ENCODE peak calls at places on chromosomes 12 and 14, in six cellular contexts. J is astrocyte, S is fibroblast of mammary gland, P is body of pancreas, H is lung, I is HFF-Myc. Y is an unnamed sample.

GRCh38 chr12:132416121-132416673 is 73.8 kb upstream of the FBRSL1 start:
- DNase-seq in J (no peak), S (no peak), P (no peak), I (no peak), H (no peak), Y (no peak)

GRCh38 chr14:96536807-96537206 is 34.6 kb downstream of the PAPOLA start:
- DNase-seq in I (no peak), J (no peak), S (no peak), P (no peak), H (no peak), Y (no peak)

GRCh38 chr12:124617615-124618014 is 50.2 kb upstream of the NCOR2 start:
- DNase-seq in S (no peak), J (no peak), H (no peak), P (peak), I (no peak), Y (peak)

GRCh38 chr12:89250648-89251047 is 101.7 kb downstream of the DUSP6 start:
- DNase-seq in H (no peak), P (no peak), S (peak), J (no peak), I (no peak), Y (no peak)

GRCh38 chr14:102568115-102568614 is 24.3 kb upstream of the RCOR1 start:
- DNase-seq in S (no peak), P (peak), J (no peak), H (peak), I (no peak), Y (peak)

GRCh38 chr12:80622271-80622670 is 85.2 kb upstream of the MYF6 start:
- DNase-seq in H (no peak), J (no peak), S (peak), P (no peak), I (no peak), Y (no peak)

GRCh38 chr12:31117203-31118011 is 43.7 kb downstream of the DDX11 start:
- DNase-seq in P (peak), I (no peak), S (peak), J (peak), H (no peak), Y (no peak)

GRCh38 chr12:1463073-1463905 is 131.1 kb downstream of the FBXL14 start:
- DNase-seq in P (no peak), J (no peak), H (no peak), I (no peak), S (no peak), Y (no peak)

GRCh38 chr12:129052373-129052772 is 199.1 kb downstream of the GLT1D1 start:
- DNase-seq in P (no peak), H (no peak), S (no peak), J (peak), I (no peak), Y (no peak)

GRCh38 chr12:130186631-130187269 is 24.5 kb downstream of the FZD10 start:
- DNase-seq in S (no peak), I (no peak), J (no peak), H (no peak), P (no peak), Y (no peak)

GRCh38 chr14:93734961-93735360 is 53.3 kb downstream of the PRIMA1 start:
- DNase-seq in H (no peak), I (no peak), J (no peak), S (no peak), P (no peak), Y (no peak)

GRCh38 chr14:23436327-23437141 is 1.1 kb upstream of the MYH7 start:
- DNase-seq in S (no peak), H (no peak), J (no peak), I (no peak), P (peak), Y (no peak)

GRCh38 chr12:47032644-47033043 is 46.8 kb upstream of the PCED1B start:
- DNase-seq in J (peak), I (no peak), H (no peak), S (peak), P (no peak), Y (no peak)

GRCh38 chr14:33737446-33737845 is 213.4 kb downstream of the EGLN3 start:
- DNase-seq in I (peak), P (no peak), H (no peak), S (peak), J (peak), Y (no peak)

GRCh38 chr12:6312529-6313325 is 2.2 kb downstream of the PLEKHG6 start:
- DNase-seq in I (no peak), J (no peak), S (no peak), P (peak), H (peak), Y (peak)

GRCh38 chr12:75816892-75817291 is 214.7 kb downstream of the PHLDA1 start:
- DNase-seq in S (peak), P (no peak), I (peak), H (no peak), J (peak), Y (no peak)

GRCh38 chr12:113863455-113863845 is 102.7 kb downstream of the RBM19 start:
- DNase-seq in S (peak), P (no peak), H (no peak), J (no peak), I (no peak), Y (no peak)

GRCh38 chr12:46904406-46905240 is 78.8 kb upstream of the SLC38A4 start:
- DNase-seq in J (no peak), I (no peak), S (no peak), P (no peak), H (no peak), Y (no peak)

GRCh38 chr12:62834971-62835547 is 99.9 kb downstream of the PPM1H start:
- DNase-seq in S (peak), I (no peak), J (peak), H (no peak), P (no peak), Y (no peak)

GRCh38 chr12:109595321-109595902 is 21.8 kb downstream of the MVK start:
- DNase-seq in I (no peak), S (no peak), P (no peak), H (no peak), J (no peak), Y (no peak)

GRCh38 chr12:34354239-34355200 is 332.2 kb downstream of the ALG10 start:
- DNase-seq in I (no peak), P (no peak), S (no peak), H (no peak), J (no peak), Y (no peak)

GRCh38 chr12:106226884-106227640 is 20.8 kb downstream of the CKAP4 start:
- DNase-seq in S (peak), P (no peak), I (no peak), J (no peak), H (no peak), Y (no peak)

GRCh38 chr12:51865757-51866270 is 17.3 kb upstream of the FIGNL2 start:
- DNase-seq in S (no peak), H (no peak), I (no peak), P (no peak), J (no peak), Y (no peak)

GRCh38 chr12:51865470-51865745 is 16.9 kb upstream of the FIGNL2 start:
- DNase-seq in I (no peak), J (no peak), S (no peak), P (no peak), H (no peak), Y (no peak)

GRCh38 chr12:51863921-51864700 is 15.6 kb upstream of the FIGNL2 start:
- DNase-seq in P (no peak), S (no peak), J (peak), I (no peak), H (no peak), Y (no peak)

GRCh38 chr12:51866324-51866723 is 17.8 kb upstream of the FIGNL2 start:
- DNase-seq in S (no peak), I (no peak), H (no peak), J (no peak), P (no peak), Y (no peak)

GRCh38 chr12:51864701-51865469 is 16.4 kb upstream of the FIGNL2 start:
- DNase-seq in H (no peak), I (no peak), P (no peak), J (no peak), S (peak), Y (no peak)
- H3K4me3 ChIP-seq in H (no peak), I (no peak), P (no peak), J (peak), S (no peak), Y (no peak)

DNA sequence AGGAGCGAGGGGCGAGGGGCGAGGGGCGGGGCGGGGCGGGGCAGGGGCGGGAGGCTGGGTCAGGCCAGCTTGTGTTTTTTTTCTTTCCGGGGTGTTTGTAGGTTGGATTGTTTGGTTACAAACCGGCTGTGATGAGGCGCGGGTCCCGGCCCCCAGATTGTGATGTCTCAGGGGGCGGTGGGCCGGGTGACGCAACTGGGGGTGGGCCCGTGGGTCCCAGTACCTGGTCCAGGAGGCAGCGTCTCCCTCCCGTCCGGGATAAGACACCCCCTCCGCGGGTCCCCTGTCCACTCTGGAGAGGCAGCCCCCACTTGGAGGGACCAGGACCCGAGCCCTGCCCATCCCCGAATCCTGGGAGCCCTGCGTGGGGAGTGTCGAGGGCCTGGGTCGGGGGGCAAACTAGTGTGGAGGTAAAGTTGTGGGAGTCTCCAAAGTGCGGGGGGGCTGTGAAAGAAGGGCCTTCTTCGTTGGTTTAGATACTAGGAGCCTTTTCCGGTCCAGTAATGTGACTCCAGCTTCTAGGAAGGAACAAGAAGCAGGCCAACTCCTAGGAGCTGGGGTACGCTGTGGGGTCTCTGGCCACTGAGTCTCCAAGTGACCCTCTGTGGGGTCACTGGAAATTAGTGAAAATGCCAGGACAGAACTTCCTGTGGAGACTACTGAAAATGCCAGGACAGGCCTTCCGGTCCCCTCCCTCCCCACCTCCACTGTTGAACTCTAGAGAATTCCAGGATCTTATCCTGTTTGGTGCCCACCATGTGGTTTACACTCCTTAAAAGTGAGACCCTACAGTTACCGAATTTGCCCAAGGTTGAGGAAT is 578 bp upstream of the CLMN start:
- DNase-seq in S (no peak), H (no peak), P (no peak), I (no peak), J (no peak), Y (peak)
- H3K4me3 ChIP-seq in S (peak), H (no peak), P (no peak), I (peak), J (peak), Y (peak)

GRCh38 chr12:82953397-82953796 is 266.7 kb downstream of the TMTC2 start:
- DNase-seq in S (no peak), P (no peak), I (no peak), H (no peak), J (no peak), Y (no peak)
- H3K4me3 ChIP-seq in S (no peak), P (no peak), I (no peak), H (no peak), J (no peak), Y (no peak)

GRCh38 chr12:48716168-48716492 is 377 bp downstream of the CCNT1 start:
- DNase-seq in P (no peak), H (no peak), S (peak), J (no peak), I (no peak), Y (no peak)

GRCh38 chr12:48717252-48717695 is 767 bp upstream of the CCNT1 start:
- DNase-seq in I (no peak), H (no peak), S (peak), P (no peak), J (no peak), Y (peak)

GRCh38 chr12:48712209-48712608 is 4.3 kb downstream of the CCNT1 start:
- DNase-seq in H (no peak), J (no peak), S (no peak), P (no peak), I (no peak), Y (no peak)

GRCh38 chr12:48716493-48717251 is at the start of gene CCNT1:
- DNase-seq in J (peak), S (peak), H (peak), P (peak), I (peak), Y (peak)
- H3K4me3 ChIP-seq in J (peak), S (peak), H (peak), P (peak), I (peak), Y (peak)

GRCh38 chr12:105221588-105222325 is 14.2 kb downstream of the APPL2 start:
- DNase-seq in P (peak), J (no peak), I (no peak), S (no peak), H (no peak), Y (no peak)

GRCh38 chr12:105222726-105223357 is 13.1 kb downstream of the APPL2 start:
- DNase-seq in J (no peak), P (no peak), H (no peak), S (no peak), I (no peak), Y (no peak)

GRCh38 chr12:105220929-105221290 is 15.1 kb downstream of the APPL2 start:
- DNase-seq in P (no peak), I (no peak), S (no peak), H (no peak), J (no peak), Y (no peak)

GRCh38 chr12:105223358-105223840 is 12.6 kb downstream of the APPL2 start:
- DNase-seq in H (no peak), P (no peak), S (peak), J (no peak), I (no peak), Y (no peak)

DNA sequence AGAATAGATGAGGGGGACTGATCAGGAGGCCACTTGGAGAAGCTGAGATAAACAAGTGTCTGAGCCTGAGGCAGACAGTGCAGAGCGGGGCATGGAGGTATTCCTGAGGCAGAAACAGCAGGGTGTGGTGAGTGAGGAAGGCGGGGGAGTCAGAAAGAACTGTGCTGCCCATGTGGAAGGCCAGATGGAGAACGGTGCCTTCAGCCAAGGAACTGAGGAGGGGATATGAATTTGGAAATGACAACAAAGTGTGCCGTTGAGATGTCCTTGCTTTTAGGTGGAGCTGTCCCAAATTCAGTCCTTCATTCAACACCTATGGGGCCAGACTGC is 13.7 kb downstream of the APPL2 start:
- DNase-seq in P (no peak), S (no peak), I (no peak), J (no peak), H (no peak), Y (no peak)
- H3K4me3 ChIP-seq in P (no peak), S (no peak), I (no peak), J (no peak), H (no peak), Y (no peak)

GRCh38 chr12:45732936-45733335 is 3.4 kb downstream of the ARID2 start:
- DNase-seq in I (no peak), P (no peak), S (no peak), H (no peak), J (no peak), Y (no peak)
- H3K4me3 ChIP-seq in I (no peak), P (no peak), S (no peak), H (no peak), J (no peak), Y (no peak)

GRCh38 chr14:91835197-91835919 is 32.0 kb downstream of the TC2N start:
- DNase-seq in H (no peak), S (no peak), I (no peak), P (peak), J (no peak), Y (no peak)
- H3K4me3 ChIP-seq in H (peak), S (no peak), I (no peak), P (peak), J (no peak), Y (peak)

GRCh38 chr14:100709252-100709955 is 17.3 kb upstream of the DLK1 start:
- DNase-seq in P (peak), H (no peak), S (peak), I (no peak), J (no peak), Y (no peak)
- H3K4me3 ChIP-seq in P (no peak), H (no peak), S (peak), I (no peak), J (peak), Y (no peak)

Y was measured in mucosa of descending colon.